ENCODE peak calls at places on chromosomes 6 and 20, in six cellular contexts. One of them, this sample, is unnamed.

GRCh38 chr20:22005535-22005934 is 300.1 kb downstream of the PAX1 start:
- DNase-seq in heart left ventricle: no peak
- DNase-seq in mammary epithelial cell: no peak
- DNase-seq in uterus: no peak
- DNase-seq in GM23248: no peak
- DNase-seq in ovary: no peak
- DNase-seq in this sample: no peak

GRCh38 chr6:16639689-16640480 is 121.4 kb downstream of the ATXN1 start:
- DNase-seq in heart left ventricle: no peak
- DNase-seq in mammary epithelial cell: peak; percentile 78
- DNase-seq in uterus: no peak
- DNase-seq in GM23248: peak; percentile 91
- DNase-seq in ovary: no peak
- DNase-seq in this sample: no peak

GRCh38 chr6:1838604-1839003 is 228.9 kb downstream of the FOXC1 start:
- DNase-seq in heart left ventricle: no peak
- DNase-seq in mammary epithelial cell: no peak
- DNase-seq in uterus: no peak
- DNase-seq in GM23248: peak; percentile 20
- DNase-seq in ovary: no peak
- DNase-seq in this sample: no peak

GRCh38 chr20:6501061-6501460 is 266.4 kb upstream of the BMP2 start:
- DNase-seq in heart left ventricle: no peak
- DNase-seq in mammary epithelial cell: peak; percentile 94
- DNase-seq in uterus: no peak
- DNase-seq in GM23248: peak; percentile 59
- DNase-seq in ovary: no peak
- DNase-seq in this sample: no peak

GRCh38 chr6:37244430-37245310 is 12.9 kb upstream of the TBC1D22B start:
- DNase-seq in heart left ventricle: peak; percentile 89
- DNase-seq in mammary epithelial cell: peak; percentile 100
- DNase-seq in uterus: peak; percentile 93
- DNase-seq in GM23248: peak; percentile 99
- DNase-seq in ovary: peak; percentile 84
- DNase-seq in this sample: peak; percentile 73

GRCh38 chr6:67757465-67758033 is 877.5 kb upstream of the ADGRB3 start:
- DNase-seq in heart left ventricle: peak; percentile 10
- DNase-seq in mammary epithelial cell: no peak
- DNase-seq in uterus: no peak
- DNase-seq in GM23248: no peak
- DNase-seq in ovary: no peak
- DNase-seq in this sample: no peak

GRCh38 chr6:126831461-126831860 is 287.0 kb upstream of the RSPO3 start:
- DNase-seq in heart left ventricle: no peak
- DNase-seq in mammary epithelial cell: no peak
- DNase-seq in uterus: no peak
- DNase-seq in GM23248: no peak
- DNase-seq in ovary: no peak
- DNase-seq in this sample: no peak

GRCh38 chr6:136922680-136922996 is 537 bp downstream of the SLC35D3 start:
- DNase-seq in heart left ventricle: no peak
- DNase-seq in mammary epithelial cell: peak; percentile 26
- DNase-seq in uterus: no peak
- DNase-seq in GM23248: no peak
- DNase-seq in ovary: no peak
- DNase-seq in this sample: no peak

GRCh38 chr6:159257846-159258245 is 88.6 kb downstream of the FNDC1 start:
- DNase-seq in heart left ventricle: no peak
- DNase-seq in mammary epithelial cell: peak; percentile 55
- DNase-seq in uterus: no peak
- DNase-seq in GM23248: peak; percentile 91
- DNase-seq in ovary: no peak
- DNase-seq in this sample: peak; percentile 56

GRCh38 chr6:149150301-149150700 is 167.2 kb upstream of the TAB2 start:
- DNase-seq in heart left ventricle: no peak
- DNase-seq in mammary epithelial cell: no peak
- DNase-seq in uterus: no peak
- DNase-seq in GM23248: no peak
- DNase-seq in ovary: no peak
- DNase-seq in this sample: no peak

GRCh38 chr6:72969666-72970065 is 255.6 kb downstream of the KHDC1L start:
- DNase-seq in heart left ventricle: no peak
- DNase-seq in mammary epithelial cell: no peak
- DNase-seq in uterus: no peak
- DNase-seq in GM23248: no peak
- DNase-seq in ovary: no peak
- DNase-seq in this sample: no peak

GRCh38 chr20:44247676-44248419 is 740 bp downstream of the GDAP1L1 start:
- DNase-seq in heart left ventricle: peak; percentile 41
- DNase-seq in mammary epithelial cell: peak; percentile 5
- DNase-seq in uterus: no peak
- DNase-seq in GM23248: peak; percentile 46
- DNase-seq in ovary: peak; percentile 56
- DNase-seq in this sample: no peak

GRCh38 chr6:87261534-87261933 is 60.9 kb upstream of the SMIM8 start:
- DNase-seq in heart left ventricle: no peak
- DNase-seq in mammary epithelial cell: no peak
- DNase-seq in uterus: no peak
- DNase-seq in GM23248: no peak
- DNase-seq in ovary: no peak
- DNase-seq in this sample: no peak

GRCh38 chr6:43875849-43876572 is 106.0 kb downstream of the VEGFA start:
- DNase-seq in heart left ventricle: no peak
- DNase-seq in mammary epithelial cell: no peak
- DNase-seq in uterus: no peak
- DNase-seq in GM23248: no peak
- DNase-seq in ovary: no peak
- DNase-seq in this sample: no peak

GRCh38 chr6:157985378-157986155 is 3.9 kb downstream of the SYNJ2 start:
- DNase-seq in heart left ventricle: no peak
- DNase-seq in mammary epithelial cell: no peak
- DNase-seq in uterus: no peak
- DNase-seq in GM23248: no peak
- DNase-seq in ovary: no peak
- DNase-seq in this sample: no peak
- H3K4me1 ChIP-seq in heart left ventricle: peaks cover 26% of the 10 kb centered on the region
- H3K4me1 ChIP-seq in mammary epithelial cell: peaks cover 48% of the 10 kb centered on the region
- H3K4me1 ChIP-seq in uterus: no peaks in the 10 kb centered on the region
- H3K4me1 ChIP-seq in GM23248: peaks cover 28% of the 10 kb centered on the region
- H3K4me1 ChIP-seq in ovary: peaks cover 11% of the 10 kb centered on the region
- H3K4me1 ChIP-seq in this sample: peaks cover 30% of the 10 kb centered on the region

GRCh38 chr6:75300206-75300605 is 15.6 kb upstream of the TMEM30A start:
- DNase-seq in heart left ventricle: no peak
- DNase-seq in mammary epithelial cell: no peak
- DNase-seq in uterus: no peak
- DNase-seq in GM23248: no peak
- DNase-seq in ovary: no peak
- DNase-seq in this sample: no peak
- H3K4me3 ChIP-seq in heart left ventricle: no peak overlapping the region
- H3K4me3 ChIP-seq in mammary epithelial cell: no peak overlapping the region
- H3K4me3 ChIP-seq in uterus: no peak overlapping the region
- H3K4me3 ChIP-seq in GM23248: no peak overlapping the region
- H3K4me3 ChIP-seq in ovary: no peak overlapping the region
- H3K4me3 ChIP-seq in this sample: no peak overlapping the region

DNA sequence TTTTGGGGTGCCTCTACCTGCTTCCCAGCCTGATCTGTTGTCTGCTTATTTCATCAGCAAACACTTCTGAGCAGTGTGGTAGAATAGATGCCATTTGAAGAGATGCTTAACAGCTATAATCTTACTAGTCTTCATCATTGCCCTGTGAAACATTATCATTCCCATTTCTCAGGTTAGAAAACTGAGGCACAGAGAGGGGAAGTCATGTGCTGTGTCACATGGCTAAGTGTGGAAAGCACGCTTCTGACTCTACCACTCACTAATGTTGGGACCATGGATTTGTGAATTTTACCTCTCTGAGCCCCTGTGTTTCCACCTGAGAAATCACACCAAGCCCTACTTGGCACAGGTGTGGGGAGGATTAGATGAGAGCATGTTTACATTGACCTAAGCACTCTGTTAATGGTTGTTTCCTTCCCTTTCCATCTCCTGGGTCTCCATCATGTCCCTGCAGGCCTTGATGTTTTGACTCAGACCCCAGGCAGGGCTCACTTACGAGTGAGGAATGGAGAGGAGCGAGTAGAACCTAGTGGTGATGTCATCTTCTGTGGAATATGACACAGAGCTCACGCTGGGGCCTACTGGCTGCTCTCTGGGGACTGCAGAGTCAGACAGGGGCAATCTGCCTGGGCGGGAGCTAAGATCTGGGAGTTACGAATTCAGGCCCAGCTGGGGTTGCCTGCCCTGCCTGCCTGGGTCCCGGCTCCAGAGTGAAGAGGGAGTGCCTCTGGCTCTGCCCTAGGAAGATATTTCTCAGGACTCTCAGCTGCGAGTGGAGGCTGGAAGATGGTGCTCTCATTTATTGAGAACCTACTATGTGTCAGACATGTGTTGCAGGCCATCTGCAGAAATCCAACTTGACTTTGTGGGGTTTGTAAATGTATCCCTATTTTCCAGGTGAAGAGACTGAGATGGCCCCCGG is 64.3 kb downstream of the CDH22 start:
- DNase-seq in heart left ventricle: no peak
- DNase-seq in mammary epithelial cell: peak; percentile 65
- DNase-seq in uterus: no peak
- DNase-seq in GM23248: peak; percentile 64
- DNase-seq in ovary: no peak
- DNase-seq in this sample: no peak
- H3K27me3 ChIP-seq in heart left ventricle: peaks cover 66% of the 10 kb centered on the region
- H3K27me3 ChIP-seq in mammary epithelial cell: no peaks in the 10 kb centered on the region
- H3K27me3 ChIP-seq in uterus: no peaks in the 10 kb centered on the region
- H3K27me3 ChIP-seq in GM23248: peaks cover 17% of the 10 kb centered on the region
- H3K27me3 ChIP-seq in ovary: no peaks in the 10 kb centered on the region
- H3K27me3 ChIP-seq in this sample: peaks cover 9% of the 10 kb centered on the region

DNA sequence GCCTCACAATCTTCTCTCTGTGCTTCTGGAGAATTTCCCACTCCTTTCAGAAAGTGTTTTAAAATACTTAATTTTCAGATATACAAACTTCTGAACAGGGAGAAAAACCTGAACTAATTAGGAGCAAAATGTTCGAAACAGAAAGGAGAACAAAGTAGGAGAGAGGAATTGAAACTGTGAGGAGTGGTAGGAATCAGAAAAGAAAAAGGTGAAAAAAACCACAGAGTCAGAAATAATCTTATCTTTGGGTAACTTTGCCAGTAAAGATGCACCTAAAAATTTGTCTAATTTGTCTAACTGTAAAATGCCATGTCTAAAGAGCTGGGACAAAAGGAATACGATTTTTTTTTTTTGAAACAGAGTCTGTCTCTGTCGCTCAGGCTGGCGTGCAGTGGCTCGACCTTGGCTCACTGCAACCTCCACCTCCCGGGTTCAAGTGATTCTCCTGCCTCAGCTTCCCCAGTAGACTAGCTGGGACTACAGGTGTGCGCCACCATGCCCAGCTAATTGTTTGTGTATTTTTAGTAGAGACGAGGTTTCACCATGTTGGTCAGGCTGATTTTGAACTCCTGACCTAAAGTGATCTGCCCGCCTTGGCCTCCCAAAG is 4.7 kb upstream of the RIPOR2 start:
- DNase-seq in heart left ventricle: no peak
- DNase-seq in mammary epithelial cell: no peak
- DNase-seq in uterus: no peak
- DNase-seq in GM23248: no peak
- DNase-seq in ovary: no peak
- DNase-seq in this sample: no peak
- H3K4me1 ChIP-seq in heart left ventricle: no peaks in the 10 kb centered on the region
- H3K4me1 ChIP-seq in mammary epithelial cell: no peaks in the 10 kb centered on the region
- H3K4me1 ChIP-seq in uterus: no peaks in the 10 kb centered on the region
- H3K4me1 ChIP-seq in GM23248: no peaks in the 10 kb centered on the region
- H3K4me1 ChIP-seq in ovary: no peaks in the 10 kb centered on the region
- H3K4me1 ChIP-seq in this sample: no peaks in the 10 kb centered on the region

GRCh38 chr6:56009620-56010019 is 134.2 kb upstream of the BMP5 start:
- DNase-seq in heart left ventricle: no peak
- DNase-seq in mammary epithelial cell: no peak
- DNase-seq in uterus: no peak
- DNase-seq in GM23248: peak; percentile 39
- DNase-seq in ovary: no peak
- DNase-seq in this sample: no peak
- H3K4me3 ChIP-seq in heart left ventricle: no peak overlapping the region
- H3K4me3 ChIP-seq in mammary epithelial cell: no peak overlapping the region
- H3K4me3 ChIP-seq in uterus: no peak overlapping the region
- H3K4me3 ChIP-seq in GM23248: no peak overlapping the region
- H3K4me3 ChIP-seq in ovary: no peak overlapping the region
- H3K4me3 ChIP-seq in this sample: no peak overlapping the region

DNA sequence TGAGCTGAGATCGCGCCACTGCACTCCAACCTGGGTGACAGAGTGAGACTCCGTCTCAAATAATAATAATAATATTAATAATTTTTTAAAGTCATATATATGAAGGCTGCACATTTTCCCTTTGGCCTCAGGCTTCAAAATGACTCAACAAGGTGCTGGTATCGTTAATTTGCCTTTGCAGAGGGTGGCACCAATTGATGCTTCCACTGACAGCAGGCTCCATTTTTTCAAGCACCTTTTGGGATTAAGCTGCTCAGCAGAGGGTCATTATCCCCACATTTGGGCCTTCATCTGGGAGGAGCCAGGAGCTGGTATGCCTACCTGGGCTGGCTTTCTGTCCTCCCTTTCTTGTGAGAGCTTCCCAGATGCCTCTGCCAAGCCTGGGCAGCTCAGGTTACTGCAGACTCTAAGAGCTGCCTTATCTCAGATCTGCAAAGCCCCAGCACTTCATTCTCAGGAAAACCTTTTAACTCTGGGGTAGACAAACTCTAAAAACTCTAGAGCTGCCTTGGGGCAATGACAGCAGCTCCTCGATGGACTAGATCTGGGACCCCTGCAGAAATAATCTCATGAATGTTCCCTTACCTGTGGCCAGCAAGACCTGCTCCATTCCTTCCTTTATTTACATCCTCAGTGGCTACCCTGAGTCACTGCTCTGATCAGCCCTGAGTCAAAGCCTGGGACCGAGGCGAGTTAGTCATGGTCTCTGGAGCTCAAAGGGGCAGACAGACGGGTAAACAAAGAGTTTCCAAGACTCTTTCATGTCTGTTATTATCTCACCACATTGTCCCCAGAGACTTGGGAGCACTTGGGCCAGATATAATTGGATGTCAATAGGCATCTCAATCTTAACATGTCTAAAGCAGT is 80.0 kb upstream of the EYA2 start:
- DNase-seq in heart left ventricle: no peak
- DNase-seq in mammary epithelial cell: peak; percentile 83
- DNase-seq in uterus: no peak
- DNase-seq in GM23248: peak; percentile 95
- DNase-seq in ovary: no peak
- DNase-seq in this sample: no peak
- H3K27me3 ChIP-seq in heart left ventricle: peaks cover 34% of the 10 kb centered on the region
- H3K27me3 ChIP-seq in mammary epithelial cell: peaks cover 5% of the 10 kb centered on the region
- H3K27me3 ChIP-seq in uterus: no peaks in the 10 kb centered on the region
- H3K27me3 ChIP-seq in GM23248: peaks cover 26% of the 10 kb centered on the region
- H3K27me3 ChIP-seq in ovary: no peaks in the 10 kb centered on the region
- H3K27me3 ChIP-seq in this sample: peaks cover 20% of the 10 kb centered on the region